ENCODE peak calls at places on chromosome 5, in six cellular contexts. One of them, this sample, is unnamed.
A peak's percentile ranks its signal among the peaks of the same experiment; 100 is the strongest.

GRCh38 chr5:73673161-73673591 is 47.2 kb downstream of the ARHGEF28 start:
- DNase-seq in GM23338: no peak
- DNase-seq in SK-N-SH: no peak
- DNase-seq in GM23248: peak; percentile 96
- DNase-seq in neural progenitor cell: no peak
- DNase-seq in hepatocyte: peak; percentile 67
- DNase-seq in this sample: no peak

GRCh38 chr5:34534237-34535108 is 121.7 kb upstream of the RAI14 start:
- DNase-seq in GM23338: no peak
- DNase-seq in SK-N-SH: no peak
- DNase-seq in GM23248: peak; percentile 92
- DNase-seq in neural progenitor cell: no peak
- DNase-seq in hepatocyte: peak; percentile 67
- DNase-seq in this sample: no peak

GRCh38 chr5:157273131-157273556 is 7.2 kb downstream of the CYFIP2 start:
- DNase-seq in GM23338: no peak
- DNase-seq in SK-N-SH: no peak
- DNase-seq in GM23248: no peak
- DNase-seq in neural progenitor cell: no peak
- DNase-seq in hepatocyte: no peak
- DNase-seq in this sample: peak; percentile 81

GRCh38 chr5:163496286-163496685 is 9.1 kb upstream of the MAT2B start:
- DNase-seq in GM23338: no peak
- DNase-seq in SK-N-SH: no peak
- DNase-seq in GM23248: peak; percentile 76
- DNase-seq in neural progenitor cell: no peak
- DNase-seq in hepatocyte: no peak
- DNase-seq in this sample: no peak

GRCh38 chr5:150639317-150639738 is 1.1 kb upstream of the SYNPO start:
- DNase-seq in GM23338: no peak
- DNase-seq in SK-N-SH: no peak
- DNase-seq in GM23248: no peak
- DNase-seq in neural progenitor cell: no peak
- DNase-seq in hepatocyte: no peak
- DNase-seq in this sample: no peak

GRCh38 chr5:102663771-102664530 is 91.2 kb upstream of the PAM start:
- DNase-seq in GM23338: no peak
- DNase-seq in SK-N-SH: no peak
- DNase-seq in GM23248: peak; percentile 23
- DNase-seq in neural progenitor cell: no peak
- DNase-seq in hepatocyte: no peak
- DNase-seq in this sample: no peak

GRCh38 chr5:68114641-68115040 is 100.9 kb upstream of the PIK3R1 start:
- DNase-seq in GM23338: no peak
- DNase-seq in SK-N-SH: no peak
- DNase-seq in GM23248: peak; percentile 93
- DNase-seq in neural progenitor cell: no peak
- DNase-seq in hepatocyte: no peak
- DNase-seq in this sample: no peak

GRCh38 chr5:104513621-104514020 is 951.0 kb upstream of the NUDT12 start:
- DNase-seq in GM23338: no peak
- DNase-seq in SK-N-SH: no peak
- DNase-seq in GM23248: no peak
- DNase-seq in neural progenitor cell: no peak
- DNase-seq in hepatocyte: no peak
- DNase-seq in this sample: no peak

GRCh38 chr5:170633235-170634041 is 129.6 kb downstream of the KCNIP1 start:
- DNase-seq in GM23338: peak; percentile 74
- DNase-seq in SK-N-SH: peak; percentile 88
- DNase-seq in GM23248: peak; percentile 82
- DNase-seq in neural progenitor cell: peak; percentile 75
- DNase-seq in hepatocyte: peak; percentile 78
- DNase-seq in this sample: no peak

GRCh38 chr5:87829214-87829551 is 416.5 kb upstream of the CCNH start:
- DNase-seq in GM23338: no peak
- DNase-seq in SK-N-SH: no peak
- DNase-seq in GM23248: peak; percentile 36
- DNase-seq in neural progenitor cell: no peak
- DNase-seq in hepatocyte: peak; percentile 54
- DNase-seq in this sample: no peak

GRCh38 chr5:25285116-25285515 is 640.3 kb upstream of the CDH10 start:
- DNase-seq in GM23338: no peak
- DNase-seq in SK-N-SH: no peak
- DNase-seq in GM23248: no peak
- DNase-seq in neural progenitor cell: no peak
- DNase-seq in hepatocyte: no peak
- DNase-seq in this sample: no peak

GRCh38 chr5:52712354-52712753 is 75.4 kb upstream of the ITGA1 start:
- DNase-seq in GM23338: no peak
- DNase-seq in SK-N-SH: no peak
- DNase-seq in GM23248: no peak
- DNase-seq in neural progenitor cell: no peak
- DNase-seq in hepatocyte: no peak
- DNase-seq in this sample: no peak

GRCh38 chr5:177313561-177314259 is 2.0 kb upstream of the MXD3 start:
- DNase-seq in GM23338: no peak
- DNase-seq in SK-N-SH: no peak
- DNase-seq in GM23248: no peak
- DNase-seq in neural progenitor cell: no peak
- DNase-seq in hepatocyte: no peak
- DNase-seq in this sample: no peak

GRCh38 chr5:14082523-14082922 is 60.6 kb upstream of the TRIO start:
- DNase-seq in GM23338: no peak
- DNase-seq in SK-N-SH: no peak
- DNase-seq in GM23248: no peak
- DNase-seq in neural progenitor cell: no peak
- DNase-seq in hepatocyte: no peak
- DNase-seq in this sample: no peak

GRCh38 chr5:69493235-69493925 is 790 bp downstream of the OCLN start:
- DNase-seq in GM23338: peak; percentile 63
- DNase-seq in SK-N-SH: peak; percentile 74
- DNase-seq in GM23248: peak; percentile 63
- DNase-seq in neural progenitor cell: peak; percentile 77
- DNase-seq in hepatocyte: peak; percentile 72
- DNase-seq in this sample: no peak

GRCh38 chr5:175470756-175471155 is 7.6 kb upstream of the SFXN1 start:
- DNase-seq in GM23338: no peak
- DNase-seq in SK-N-SH: no peak
- DNase-seq in GM23248: no peak
- DNase-seq in neural progenitor cell: peak; percentile 47
- DNase-seq in hepatocyte: no peak
- DNase-seq in this sample: no peak

GRCh38 chr5:75265731-75266130 is 29.1 kb upstream of the ANKRD31 start:
- DNase-seq in GM23338: peak; percentile 80
- DNase-seq in SK-N-SH: peak; percentile 33
- DNase-seq in GM23248: peak; percentile 55
- DNase-seq in neural progenitor cell: peak; percentile 35
- DNase-seq in hepatocyte: peak; percentile 53
- DNase-seq in this sample: peak; percentile 2

GRCh38 chr5:145981612-145982571 is 45.5 kb downstream of the SH3RF2 start:
- DNase-seq in GM23338: no peak
- DNase-seq in SK-N-SH: no peak
- DNase-seq in GM23248: no peak
- DNase-seq in neural progenitor cell: no peak
- DNase-seq in hepatocyte: no peak
- DNase-seq in this sample: no peak

GRCh38 chr5:172144931-172145869 is 42.8 kb downstream of the STK10 start:
- DNase-seq in GM23338: no peak
- DNase-seq in SK-N-SH: no peak
- DNase-seq in GM23248: no peak
- DNase-seq in neural progenitor cell: no peak
- DNase-seq in hepatocyte: no peak
- DNase-seq in this sample: no peak

GRCh38 chr5:88142801-88143692 is 125.6 kb downstream of the TMEM161B start:
- DNase-seq in GM23338: peak; percentile 34
- DNase-seq in SK-N-SH: no peak
- DNase-seq in GM23248: peak; percentile 43
- DNase-seq in neural progenitor cell: peak; percentile 45
- DNase-seq in hepatocyte: no peak
- DNase-seq in this sample: no peak

GRCh38 chr5:163503106-163504090 is 2.0 kb upstream of the MAT2B start:
- DNase-seq in GM23338: peak; percentile 95
- DNase-seq in SK-N-SH: peak; percentile 70
- DNase-seq in GM23248: peak; percentile 88
- DNase-seq in neural progenitor cell: peak; percentile 74
- DNase-seq in hepatocyte: peak; percentile 81
- DNase-seq in this sample: peak; percentile 65

GRCh38 chr5:5883562-5883961 is 461.1 kb downstream of the ICE1 start:
- DNase-seq in GM23338: no peak
- DNase-seq in SK-N-SH: no peak
- DNase-seq in GM23248: no peak
- DNase-seq in neural progenitor cell: peak; percentile 6
- DNase-seq in hepatocyte: no peak
- DNase-seq in this sample: no peak

GRCh38 chr5:134112726-134113571 is 1.5 kb upstream of the TCF7 start:
- DNase-seq in GM23338: peak; percentile 31
- DNase-seq in SK-N-SH: no peak
- DNase-seq in GM23248: no peak
- DNase-seq in neural progenitor cell: no peak
- DNase-seq in hepatocyte: no peak
- DNase-seq in this sample: no peak

GRCh38 chr5:120413706-120414105 is 50.4 kb upstream of the PRR16 start:
- DNase-seq in GM23338: no peak
- DNase-seq in SK-N-SH: no peak
- DNase-seq in GM23248: no peak
- DNase-seq in neural progenitor cell: no peak
- DNase-seq in hepatocyte: no peak
- DNase-seq in this sample: no peak

GRCh38 chr5:65108786-65109743 is 340.3 kb downstream of the CWC27 start:
- DNase-seq in GM23338: no peak
- DNase-seq in SK-N-SH: no peak
- DNase-seq in GM23248: peak; percentile 74
- DNase-seq in neural progenitor cell: no peak
- DNase-seq in hepatocyte: no peak
- DNase-seq in this sample: no peak

GRCh38 chr5:123111502-123111901 is 22.5 kb downstream of the PRDM6 start:
- DNase-seq in GM23338: peak; percentile 19
- DNase-seq in SK-N-SH: no peak
- DNase-seq in GM23248: no peak
- DNase-seq in neural progenitor cell: no peak
- DNase-seq in hepatocyte: no peak
- DNase-seq in this sample: no peak

GRCh38 chr5:57174850-57175525 is 1.1 kb downstream of the GPBP1 start:
- DNase-seq in GM23338: no peak
- DNase-seq in SK-N-SH: peak; percentile 17
- DNase-seq in GM23248: peak; percentile 32
- DNase-seq in neural progenitor cell: peak; percentile 22
- DNase-seq in hepatocyte: peak; percentile 19
- DNase-seq in this sample: no peak

GRCh38 chr5:121008041-121008440 is 543.9 kb downstream of the PRR16 start:
- DNase-seq in GM23338: no peak
- DNase-seq in SK-N-SH: no peak
- DNase-seq in GM23248: no peak
- DNase-seq in neural progenitor cell: no peak
- DNase-seq in hepatocyte: no peak
- DNase-seq in this sample: no peak

DNA sequence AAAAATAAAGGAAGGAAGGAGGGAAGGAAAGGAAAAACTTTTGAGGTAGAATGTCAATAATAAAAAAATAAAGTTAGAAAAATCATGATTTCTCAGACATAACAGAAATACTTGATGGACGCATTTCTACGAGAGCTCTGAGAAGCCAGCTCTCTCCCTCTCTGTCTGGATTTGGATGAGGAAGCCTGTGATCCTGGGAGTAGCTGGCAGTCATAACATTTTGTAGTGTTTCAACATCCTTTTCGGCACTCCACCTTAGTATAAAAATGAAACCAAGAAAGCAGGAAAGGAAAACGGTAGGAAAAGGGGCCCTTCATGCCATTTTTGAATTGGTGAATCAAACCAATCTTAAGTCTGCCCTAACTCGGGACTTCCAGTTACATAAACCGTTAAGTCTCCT is 321.3 kb downstream of the EPB41L4A start:
- DNase-seq in GM23338: no peak
- DNase-seq in SK-N-SH: no peak
- DNase-seq in GM23248: peak; percentile 62
- DNase-seq in neural progenitor cell: no peak
- DNase-seq in hepatocyte: no peak
- DNase-seq in this sample: no peak
- TF ChIP-seq EZH2phosphoT487 in GM23338: no peak
- TF ChIP-seq EZH2phosphoT487 in SK-N-SH: no peak
- TF ChIP-seq EZH2phosphoT487 in GM23248: no peak
- TF ChIP-seq EZH2phosphoT487 in neural progenitor cell: no peak
- TF ChIP-seq EZH2phosphoT487 in hepatocyte: no peak
- TF ChIP-seq EZH2phosphoT487 in this sample: no peak

DNA sequence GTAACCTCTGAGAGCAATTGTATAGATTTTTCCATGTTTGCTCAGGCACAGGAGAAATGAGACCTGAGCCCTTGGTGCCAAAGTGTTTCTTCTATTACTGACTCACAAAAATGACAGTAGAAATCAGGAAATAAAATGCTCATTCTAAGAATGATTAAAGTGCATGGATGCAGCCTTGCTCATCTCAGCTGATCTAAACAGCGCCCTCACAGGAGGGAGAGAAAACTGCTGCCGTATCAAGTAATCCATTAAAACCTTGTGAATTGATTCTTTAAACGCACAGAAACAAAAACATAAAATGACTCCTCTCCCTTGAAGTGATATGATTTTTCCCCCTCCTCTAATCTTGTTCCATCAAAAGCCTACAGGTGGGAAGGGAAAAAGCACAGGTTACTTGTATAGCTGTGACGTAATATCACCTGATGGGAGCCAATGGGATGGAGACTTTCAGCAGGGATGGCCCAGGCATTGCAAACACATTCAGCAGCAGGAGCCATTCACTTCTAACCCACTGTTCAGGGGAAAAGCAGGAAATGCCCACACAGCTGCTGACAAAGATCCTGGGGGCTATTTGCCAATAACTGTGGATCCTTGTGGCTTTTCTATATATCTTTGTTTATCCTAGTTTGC is 76.7 kb downstream of the PLCXD3 start:
- DNase-seq in GM23338: peak; percentile 56
- DNase-seq in SK-N-SH: no peak
- DNase-seq in GM23248: peak; percentile 36
- DNase-seq in neural progenitor cell: peak; percentile 45
- DNase-seq in hepatocyte: no peak
- DNase-seq in this sample: no peak
- TF ChIP-seq EZH2phosphoT487 in GM23338: no peak
- TF ChIP-seq EZH2phosphoT487 in SK-N-SH: no peak
- TF ChIP-seq EZH2phosphoT487 in GM23248: no peak
- TF ChIP-seq EZH2phosphoT487 in neural progenitor cell: no peak
- TF ChIP-seq EZH2phosphoT487 in hepatocyte: no peak
- TF ChIP-seq EZH2phosphoT487 in this sample: no peak

GRCh38 chr5:126600631-126601511 is at the start of gene PHAX:
- DNase-seq in GM23338: peak; percentile 89
- DNase-seq in SK-N-SH: peak; percentile 94
- DNase-seq in GM23248: peak; percentile 96
- DNase-seq in neural progenitor cell: peak; percentile 92
- DNase-seq in hepatocyte: peak; percentile 94
- DNase-seq in this sample: peak; percentile 90
- TF ChIP-seq EZH2phosphoT487 in GM23338: no peak
- TF ChIP-seq EZH2phosphoT487 in SK-N-SH: no peak
- TF ChIP-seq EZH2phosphoT487 in GM23248: no peak
- TF ChIP-seq EZH2phosphoT487 in neural progenitor cell: no peak
- TF ChIP-seq EZH2phosphoT487 in hepatocyte: no peak
- TF ChIP-seq EZH2phosphoT487 in this sample: no peak

DNA sequence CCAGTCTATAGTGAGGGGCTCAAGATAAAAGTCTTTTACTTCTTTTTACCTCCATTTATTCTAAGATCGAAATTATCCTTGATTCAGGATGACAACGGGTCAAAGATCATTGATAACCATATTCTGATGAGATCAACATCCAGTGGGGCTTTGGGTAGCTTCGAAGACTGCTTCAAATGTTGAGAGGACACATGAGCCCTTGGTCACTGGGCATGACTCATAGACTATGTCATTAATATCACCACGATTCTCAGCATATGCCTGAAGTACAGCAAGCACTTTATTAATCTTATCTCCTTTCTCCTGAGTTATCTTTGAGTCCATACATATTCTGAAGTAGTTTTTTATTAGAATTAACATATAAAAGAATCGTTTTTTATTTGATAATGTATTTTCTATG is 117.1 kb upstream of the DAB2 start:
- DNase-seq in GM23338: no peak
- DNase-seq in SK-N-SH: no peak
- DNase-seq in GM23248: peak; percentile 31
- DNase-seq in neural progenitor cell: no peak
- DNase-seq in hepatocyte: no peak
- DNase-seq in this sample: no peak
- TF ChIP-seq EZH2phosphoT487 in GM23338: no peak
- TF ChIP-seq EZH2phosphoT487 in SK-N-SH: no peak
- TF ChIP-seq EZH2phosphoT487 in GM23248: no peak
- TF ChIP-seq EZH2phosphoT487 in neural progenitor cell: no peak
- TF ChIP-seq EZH2phosphoT487 in hepatocyte: no peak
- TF ChIP-seq EZH2phosphoT487 in this sample: no peak